ENCODE peak calls at places on chromosomes 11 and 22, in seven cellular contexts. One of them, this sample, is unnamed.

GRCh38 chr22:41417622-41418390 is 28.8 kb downstream of the TOB2 start:
- DNase-seq in dorsolateral prefrontal cortex: peak; percentile 98
- DNase-seq in fibroblast of pulmonary artery: peak; percentile 37
- DNase-seq in transverse colon: peak; percentile 89
- DNase-seq in AG04450: no peak
- DNase-seq in activated CD8-positive, alpha-beta T cell treated with anti-CD3 and anti-CD28 coated beads for 36 hours: no peak
- DNase-seq in GM12865: no peak
- DNase-seq in this sample: no peak

GRCh38 chr22:29073618-29074275 is 912 bp downstream of the KREMEN1 start:
- DNase-seq in dorsolateral prefrontal cortex: no peak
- DNase-seq in fibroblast of pulmonary artery: no peak
- DNase-seq in transverse colon: peak; percentile 60
- DNase-seq in AG04450: no peak
- DNase-seq in activated CD8-positive, alpha-beta T cell treated with anti-CD3 and anti-CD28 coated beads for 36 hours: no peak
- DNase-seq in GM12865: no peak
- DNase-seq in this sample: no peak

GRCh38 chr11:73766763-73767162 is 5.9 kb upstream of the RAB6A start:
- DNase-seq in dorsolateral prefrontal cortex: no peak
- DNase-seq in fibroblast of pulmonary artery: no peak
- DNase-seq in transverse colon: no peak
- DNase-seq in AG04450: no peak
- DNase-seq in activated CD8-positive, alpha-beta T cell treated with anti-CD3 and anti-CD28 coated beads for 36 hours: no peak
- DNase-seq in GM12865: no peak
- DNase-seq in this sample: no peak

GRCh38 chr11:26963764-26964163 is 30.1 kb upstream of the FIBIN start:
- DNase-seq in dorsolateral prefrontal cortex: no peak
- DNase-seq in fibroblast of pulmonary artery: peak; percentile 38
- DNase-seq in transverse colon: no peak
- DNase-seq in AG04450: no peak
- DNase-seq in activated CD8-positive, alpha-beta T cell treated with anti-CD3 and anti-CD28 coated beads for 36 hours: no peak
- DNase-seq in GM12865: no peak
- DNase-seq in this sample: no peak

GRCh38 chr11:63532150-63532549 is 4.5 kb upstream of the PLAAT4 start:
- DNase-seq in dorsolateral prefrontal cortex: no peak
- DNase-seq in fibroblast of pulmonary artery: no peak
- DNase-seq in transverse colon: no peak
- DNase-seq in AG04450: no peak
- DNase-seq in activated CD8-positive, alpha-beta T cell treated with anti-CD3 and anti-CD28 coated beads for 36 hours: no peak
- DNase-seq in GM12865: no peak
- DNase-seq in this sample: no peak

GRCh38 chr11:2143652-2144548 is 4.7 kb upstream of the IGF2 start:
- DNase-seq in dorsolateral prefrontal cortex: no peak
- DNase-seq in fibroblast of pulmonary artery: no peak
- DNase-seq in transverse colon: no peak
- DNase-seq in AG04450: no peak
- DNase-seq in activated CD8-positive, alpha-beta T cell treated with anti-CD3 and anti-CD28 coated beads for 36 hours: peak; percentile 30
- DNase-seq in GM12865: no peak
- DNase-seq in this sample: no peak

GRCh38 chr11:65425105-65425970 is 2.7 kb downstream of the NEAT1 start:
- DNase-seq in dorsolateral prefrontal cortex: peak; percentile 1
- DNase-seq in fibroblast of pulmonary artery: peak; percentile 84
- DNase-seq in transverse colon: peak; percentile 69
- DNase-seq in AG04450: no peak
- DNase-seq in activated CD8-positive, alpha-beta T cell treated with anti-CD3 and anti-CD28 coated beads for 36 hours: peak; percentile 90
- DNase-seq in GM12865: peak; percentile 84
- DNase-seq in this sample: peak; percentile 81

GRCh38 chr22:44392446-44392921 is 79.7 kb upstream of the SHISAL1 start:
- DNase-seq in dorsolateral prefrontal cortex: peak; percentile 2
- DNase-seq in fibroblast of pulmonary artery: no peak
- DNase-seq in transverse colon: no peak
- DNase-seq in AG04450: no peak
- DNase-seq in activated CD8-positive, alpha-beta T cell treated with anti-CD3 and anti-CD28 coated beads for 36 hours: no peak
- DNase-seq in GM12865: no peak
- DNase-seq in this sample: no peak

GRCh38 chr11:2302280-2302843 is 549 bp downstream of the TSPAN32 start:
- DNase-seq in dorsolateral prefrontal cortex: no peak
- DNase-seq in fibroblast of pulmonary artery: no peak
- DNase-seq in transverse colon: no peak
- DNase-seq in AG04450: no peak
- DNase-seq in activated CD8-positive, alpha-beta T cell treated with anti-CD3 and anti-CD28 coated beads for 36 hours: peak; percentile 59
- DNase-seq in GM12865: no peak
- DNase-seq in this sample: no peak

GRCh38 chr11:121018746-121019145 is 5.2 kb upstream of the TBCEL start:
- DNase-seq in dorsolateral prefrontal cortex: no peak
- DNase-seq in fibroblast of pulmonary artery: no peak
- DNase-seq in transverse colon: no peak
- DNase-seq in AG04450: no peak
- DNase-seq in activated CD8-positive, alpha-beta T cell treated with anti-CD3 and anti-CD28 coated beads for 36 hours: no peak
- DNase-seq in GM12865: no peak
- DNase-seq in this sample: no peak

GRCh38 chr11:98107736-98108135 is 913.0 kb upstream of the CNTN5 start:
- DNase-seq in dorsolateral prefrontal cortex: no peak
- DNase-seq in fibroblast of pulmonary artery: no peak
- DNase-seq in transverse colon: no peak
- DNase-seq in AG04450: no peak
- DNase-seq in activated CD8-positive, alpha-beta T cell treated with anti-CD3 and anti-CD28 coated beads for 36 hours: no peak
- DNase-seq in GM12865: no peak
- DNase-seq in this sample: no peak

GRCh38 chr22:25210831-25211230 is 8.6 kb upstream of the CRYBB2 start:
- DNase-seq in dorsolateral prefrontal cortex: no peak
- DNase-seq in fibroblast of pulmonary artery: no peak
- DNase-seq in transverse colon: no peak
- DNase-seq in AG04450: no peak
- DNase-seq in activated CD8-positive, alpha-beta T cell treated with anti-CD3 and anti-CD28 coated beads for 36 hours: no peak
- DNase-seq in GM12865: no peak
- DNase-seq in this sample: no peak

GRCh38 chr11:113730887-113731726 is 25.0 kb upstream of the TMPRSS5 start:
- DNase-seq in dorsolateral prefrontal cortex: no peak
- DNase-seq in fibroblast of pulmonary artery: peak; percentile 72
- DNase-seq in transverse colon: peak; percentile 37
- DNase-seq in AG04450: peak; percentile 23
- DNase-seq in activated CD8-positive, alpha-beta T cell treated with anti-CD3 and anti-CD28 coated beads for 36 hours: peak; percentile 10
- DNase-seq in GM12865: peak; percentile 21
- DNase-seq in this sample: no peak

GRCh38 chr22:49569286-49570031 is 258.2 kb downstream of the BRD1 start:
- DNase-seq in dorsolateral prefrontal cortex: peak; percentile 16
- DNase-seq in fibroblast of pulmonary artery: no peak
- DNase-seq in transverse colon: peak; percentile 4
- DNase-seq in AG04450: no peak
- DNase-seq in activated CD8-positive, alpha-beta T cell treated with anti-CD3 and anti-CD28 coated beads for 36 hours: no peak
- DNase-seq in GM12865: no peak
- DNase-seq in this sample: peak; percentile 22

GRCh38 chr11:133930767-133931448 is 25.9 kb downstream of the IGSF9B start:
- DNase-seq in dorsolateral prefrontal cortex: no peak
- DNase-seq in fibroblast of pulmonary artery: no peak
- DNase-seq in transverse colon: no peak
- DNase-seq in AG04450: no peak
- DNase-seq in activated CD8-positive, alpha-beta T cell treated with anti-CD3 and anti-CD28 coated beads for 36 hours: no peak
- DNase-seq in GM12865: no peak
- DNase-seq in this sample: no peak

GRCh38 chr22:23696326-23696851 is 5.6 kb downstream of the RGL4 start:
- DNase-seq in dorsolateral prefrontal cortex: no peak
- DNase-seq in fibroblast of pulmonary artery: peak; percentile 70
- DNase-seq in transverse colon: peak; percentile 52
- DNase-seq in AG04450: no peak
- DNase-seq in activated CD8-positive, alpha-beta T cell treated with anti-CD3 and anti-CD28 coated beads for 36 hours: peak; percentile 93
- DNase-seq in GM12865: peak; percentile 85
- DNase-seq in this sample: peak; percentile 85

GRCh38 chr11:78993800-78994430 is 419.3 kb upstream of the NARS2 start:
- DNase-seq in dorsolateral prefrontal cortex: no peak
- DNase-seq in fibroblast of pulmonary artery: no peak
- DNase-seq in transverse colon: no peak
- DNase-seq in AG04450: no peak
- DNase-seq in activated CD8-positive, alpha-beta T cell treated with anti-CD3 and anti-CD28 coated beads for 36 hours: no peak
- DNase-seq in GM12865: no peak
- DNase-seq in this sample: no peak

GRCh38 chr11:80155412-80156017 is 714.7 kb upstream of the TENM4 start:
- DNase-seq in dorsolateral prefrontal cortex: no peak
- DNase-seq in fibroblast of pulmonary artery: peak; percentile 23
- DNase-seq in transverse colon: no peak
- DNase-seq in AG04450: no peak
- DNase-seq in activated CD8-positive, alpha-beta T cell treated with anti-CD3 and anti-CD28 coated beads for 36 hours: no peak
- DNase-seq in GM12865: peak; percentile 27
- DNase-seq in this sample: no peak

GRCh38 chr11:7437706-7438105 is 47.6 kb upstream of the OLFML1 start:
- DNase-seq in dorsolateral prefrontal cortex: no peak
- DNase-seq in fibroblast of pulmonary artery: no peak
- DNase-seq in transverse colon: no peak
- DNase-seq in AG04450: no peak
- DNase-seq in activated CD8-positive, alpha-beta T cell treated with anti-CD3 and anti-CD28 coated beads for 36 hours: no peak
- DNase-seq in GM12865: no peak
- DNase-seq in this sample: no peak

GRCh38 chr22:30027791-30028190 is 52.5 kb upstream of the HORMAD2 start:
- DNase-seq in dorsolateral prefrontal cortex: no peak
- DNase-seq in fibroblast of pulmonary artery: no peak
- DNase-seq in transverse colon: no peak
- DNase-seq in AG04450: no peak
- DNase-seq in activated CD8-positive, alpha-beta T cell treated with anti-CD3 and anti-CD28 coated beads for 36 hours: no peak
- DNase-seq in GM12865: no peak
- DNase-seq in this sample: no peak

GRCh38 chr11:116421529-116422185 is 351.1 kb downstream of the BUD13 start:
- DNase-seq in dorsolateral prefrontal cortex: no peak
- DNase-seq in fibroblast of pulmonary artery: no peak
- DNase-seq in transverse colon: no peak
- DNase-seq in AG04450: no peak
- DNase-seq in activated CD8-positive, alpha-beta T cell treated with anti-CD3 and anti-CD28 coated beads for 36 hours: no peak
- DNase-seq in GM12865: peak; percentile 27
- DNase-seq in this sample: no peak

GRCh38 chr11:69546735-69547370 is 65.4 kb downstream of the LINC01488 start:
- DNase-seq in dorsolateral prefrontal cortex: no peak
- DNase-seq in fibroblast of pulmonary artery: no peak
- DNase-seq in transverse colon: no peak
- DNase-seq in AG04450: no peak
- DNase-seq in activated CD8-positive, alpha-beta T cell treated with anti-CD3 and anti-CD28 coated beads for 36 hours: peak; percentile 73
- DNase-seq in GM12865: peak; percentile 56
- DNase-seq in this sample: no peak

GRCh38 chr11:8289426-8290047 is 25.9 kb upstream of the LMO1 start:
- DNase-seq in dorsolateral prefrontal cortex: no peak
- DNase-seq in fibroblast of pulmonary artery: no peak
- DNase-seq in transverse colon: no peak
- DNase-seq in AG04450: no peak
- DNase-seq in activated CD8-positive, alpha-beta T cell treated with anti-CD3 and anti-CD28 coated beads for 36 hours: no peak
- DNase-seq in GM12865: no peak
- DNase-seq in this sample: no peak

GRCh38 chr22:38724926-38725571 is 19.3 kb downstream of the GTPBP1 start:
- DNase-seq in dorsolateral prefrontal cortex: no peak
- DNase-seq in fibroblast of pulmonary artery: peak; percentile 52
- DNase-seq in transverse colon: no peak
- DNase-seq in AG04450: no peak
- DNase-seq in activated CD8-positive, alpha-beta T cell treated with anti-CD3 and anti-CD28 coated beads for 36 hours: peak; percentile 31
- DNase-seq in GM12865: peak; percentile 46
- DNase-seq in this sample: no peak
- TF ChIP-seq CTCF in dorsolateral prefrontal cortex: peak; percentile 56
- TF ChIP-seq CTCF in fibroblast of pulmonary artery: peak; percentile 60
- TF ChIP-seq CTCF in transverse colon: peak; percentile 21
- TF ChIP-seq CTCF in AG04450: peak; percentile 57
- TF ChIP-seq CTCF in activated CD8-positive, alpha-beta T cell treated with anti-CD3 and anti-CD28 coated beads for 36 hours: peak; percentile 43
- TF ChIP-seq CTCF in GM12865: peak; percentile 47
- TF ChIP-seq CTCF in this sample: peak; percentile 62

GRCh38 chr11:100841711-100842407 is 154.8 kb downstream of the ARHGAP42 start:
- DNase-seq in dorsolateral prefrontal cortex: no peak
- DNase-seq in fibroblast of pulmonary artery: no peak
- DNase-seq in transverse colon: no peak
- DNase-seq in AG04450: no peak
- DNase-seq in activated CD8-positive, alpha-beta T cell treated with anti-CD3 and anti-CD28 coated beads for 36 hours: no peak
- DNase-seq in GM12865: no peak
- DNase-seq in this sample: no peak
- TF ChIP-seq CTCF in dorsolateral prefrontal cortex: no peak
- TF ChIP-seq CTCF in fibroblast of pulmonary artery: no peak
- TF ChIP-seq CTCF in transverse colon: no peak
- TF ChIP-seq CTCF in AG04450: no peak
- TF ChIP-seq CTCF in activated CD8-positive, alpha-beta T cell treated with anti-CD3 and anti-CD28 coated beads for 36 hours: no peak
- TF ChIP-seq CTCF in GM12865: no peak
- TF ChIP-seq CTCF in this sample: no peak

DNA sequence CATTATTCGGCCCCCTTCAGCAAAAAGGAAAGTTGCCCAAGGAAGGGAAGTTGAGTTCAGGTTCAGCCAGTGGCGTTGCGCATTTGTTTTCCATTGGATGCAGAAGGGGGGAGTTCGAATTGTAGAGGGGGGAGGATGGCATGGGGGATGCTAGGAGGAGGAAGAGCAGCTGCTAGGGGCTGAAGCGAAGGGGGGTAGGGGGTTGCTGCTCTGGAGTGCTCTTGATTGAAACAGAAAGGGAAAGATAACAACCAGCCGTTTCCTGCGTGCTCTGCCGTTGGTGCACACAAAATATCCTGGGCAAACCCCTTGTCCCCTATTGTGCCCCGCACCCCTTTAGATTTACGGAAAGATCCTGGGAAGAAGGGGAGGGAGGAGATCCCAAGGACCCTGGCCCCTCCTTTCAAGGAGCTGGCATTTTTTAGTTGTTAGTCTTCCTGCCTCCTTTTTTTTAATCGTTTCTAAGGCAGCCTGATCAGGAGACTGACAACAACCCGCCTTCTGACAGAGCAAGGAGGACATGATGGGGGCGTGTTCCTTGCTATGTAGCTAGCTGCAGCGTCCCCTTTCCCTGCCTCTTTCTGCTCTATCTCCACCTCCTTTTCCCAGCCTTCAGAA is 2.1 kb downstream of the KMT2A start:
- DNase-seq in dorsolateral prefrontal cortex: no peak
- DNase-seq in fibroblast of pulmonary artery: peak; percentile 86
- DNase-seq in transverse colon: peak; percentile 48
- DNase-seq in AG04450: peak; percentile 57
- DNase-seq in activated CD8-positive, alpha-beta T cell treated with anti-CD3 and anti-CD28 coated beads for 36 hours: peak; percentile 67
- DNase-seq in GM12865: peak; percentile 65
- DNase-seq in this sample: peak; percentile 41
- TF ChIP-seq CTCF in dorsolateral prefrontal cortex: no peak
- TF ChIP-seq CTCF in fibroblast of pulmonary artery: no peak
- TF ChIP-seq CTCF in transverse colon: no peak
- TF ChIP-seq CTCF in AG04450: no peak
- TF ChIP-seq CTCF in activated CD8-positive, alpha-beta T cell treated with anti-CD3 and anti-CD28 coated beads for 36 hours: no peak
- TF ChIP-seq CTCF in GM12865: no peak
- TF ChIP-seq CTCF in this sample: no peak

GRCh38 chr11:45337583-45338360 is 51.6 kb upstream of the SYT13 start:
- DNase-seq in dorsolateral prefrontal cortex: no peak
- DNase-seq in fibroblast of pulmonary artery: no peak
- DNase-seq in transverse colon: no peak
- DNase-seq in AG04450: no peak
- DNase-seq in activated CD8-positive, alpha-beta T cell treated with anti-CD3 and anti-CD28 coated beads for 36 hours: no peak
- DNase-seq in GM12865: no peak
- DNase-seq in this sample: no peak

GRCh38 chr11:45339754-45340519 is 53.8 kb upstream of the SYT13 start:
- DNase-seq in dorsolateral prefrontal cortex: peak; percentile 93
- DNase-seq in fibroblast of pulmonary artery: peak; percentile 90
- DNase-seq in transverse colon: peak; percentile 96
- DNase-seq in AG04450: peak; percentile 36
- DNase-seq in activated CD8-positive, alpha-beta T cell treated with anti-CD3 and anti-CD28 coated beads for 36 hours: peak; percentile 98
- DNase-seq in GM12865: peak; percentile 94
- DNase-seq in this sample: peak; percentile 92

GRCh38 chr11:45336136-45336535 is 50.0 kb upstream of the SYT13 start:
- DNase-seq in dorsolateral prefrontal cortex: no peak
- DNase-seq in fibroblast of pulmonary artery: no peak
- DNase-seq in transverse colon: no peak
- DNase-seq in AG04450: no peak
- DNase-seq in activated CD8-positive, alpha-beta T cell treated with anti-CD3 and anti-CD28 coated beads for 36 hours: no peak
- DNase-seq in GM12865: no peak
- DNase-seq in this sample: no peak

GRCh38 chr11:45343988-45344387 is 57.8 kb upstream of the SYT13 start:
- DNase-seq in dorsolateral prefrontal cortex: no peak
- DNase-seq in fibroblast of pulmonary artery: no peak
- DNase-seq in transverse colon: no peak
- DNase-seq in AG04450: no peak
- DNase-seq in activated CD8-positive, alpha-beta T cell treated with anti-CD3 and anti-CD28 coated beads for 36 hours: no peak
- DNase-seq in GM12865: no peak
- DNase-seq in this sample: no peak

GRCh38 chr11:45341379-45341778 is 55.2 kb upstream of the SYT13 start:
- DNase-seq in dorsolateral prefrontal cortex: no peak
- DNase-seq in fibroblast of pulmonary artery: no peak
- DNase-seq in transverse colon: no peak
- DNase-seq in AG04450: no peak
- DNase-seq in activated CD8-positive, alpha-beta T cell treated with anti-CD3 and anti-CD28 coated beads for 36 hours: no peak
- DNase-seq in GM12865: no peak
- DNase-seq in this sample: no peak
- TF ChIP-seq CTCF in dorsolateral prefrontal cortex: no peak
- TF ChIP-seq CTCF in fibroblast of pulmonary artery: no peak
- TF ChIP-seq CTCF in transverse colon: no peak
- TF ChIP-seq CTCF in AG04450: no peak
- TF ChIP-seq CTCF in activated CD8-positive, alpha-beta T cell treated with anti-CD3 and anti-CD28 coated beads for 36 hours: no peak
- TF ChIP-seq CTCF in GM12865: no peak
- TF ChIP-seq CTCF in this sample: no peak

This sample was measured in CD4-positive, alpha-beta T cell.